ENCODE peak calls at places on chromosomes 7 and 10, in five cellular contexts. W, Q, S, Y and A are unnamed samples.

GRCh38 chr7:93150200-93150835 is 2.1 kb upstream of the SAMD9L start:
- DNase-seq in W (no peak), Q (no peak), S (no peak), Y (no peak), A (no peak)

GRCh38 chr10:90461437-90462155 is 396.2 kb downstream of the HTR7 start:
- DNase-seq in W (no peak), Q (no peak), S (no peak), Y (no peak), A (no peak)

GRCh38 chr10:18822156-18822555 is 162.9 kb downstream of the ARL5B start:
- DNase-seq in W (no peak), Q (peak; percentile 1), S (no peak), Y (no peak), A (no peak)

GRCh38 chr7:32335107-32335506 is 155.1 kb downstream of the LSM5 start:
- DNase-seq in W (no peak), Q (no peak), S (no peak), Y (no peak), A (no peak)

GRCh38 chr7:131145026-131145425 is 182.7 kb upstream of the MKLN1 start:
- DNase-seq in W (no peak), Q (no peak), S (no peak), Y (no peak), A (no peak)

GRCh38 chr10:95767884-95768556 is 12.1 kb downstream of the ENTPD1 start:
- DNase-seq in W (peak; percentile 58), Q (no peak), S (no peak), Y (no peak), A (no peak)

GRCh38 chr7:25805027-25805687 is 346.8 kb upstream of the NFE2L3 start:
- DNase-seq in W (no peak), Q (no peak), S (no peak), Y (no peak), A (no peak)

GRCh38 chr10:78829570-78829969 is 239.2 kb upstream of the ZMIZ1 start:
- DNase-seq in W (no peak), Q (no peak), S (no peak), Y (no peak), A (no peak)

GRCh38 chr7:125485223-125485622 is 555.6 kb upstream of the POT1 start:
- DNase-seq in W (no peak), Q (no peak), S (no peak), Y (no peak), A (no peak)

GRCh38 chr10:34739915-34740314 is 75.2 kb downstream of the PARD3 start:
- DNase-seq in W (peak; percentile 64), Q (no peak), S (no peak), Y (no peak), A (no peak)

GRCh38 chr10:12511651-12512050 is 162.3 kb downstream of the CAMK1D start:
- DNase-seq in W (no peak), Q (no peak), S (no peak), Y (no peak), A (no peak)

GRCh38 chr7:69335331-69335730 is 262.9 kb upstream of the AUTS2 start:
- DNase-seq in W (no peak), Q (no peak), S (no peak), Y (no peak), A (no peak)

GRCh38 chr10:71712572-71713134 is 6.9 kb downstream of the C10orf105 start:
- DNase-seq in W (no peak), Q (no peak), S (no peak), Y (no peak), A (no peak)

GRCh38 chr10:78541528-78542470 is 508.1 kb downstream of the RPS24 start:
- DNase-seq in W (no peak), Q (no peak), S (no peak), Y (no peak), A (no peak)

GRCh38 chr7:96407427-96407826 is 85.5 kb upstream of the SLC25A13 start:
- DNase-seq in W (no peak), Q (no peak), S (no peak), Y (no peak), A (no peak)

GRCh38 chr10:13701157-13701919 is 114.6 kb downstream of the PRPF18 start:
- DNase-seq in W (peak; percentile 50), Q (no peak), S (no peak), Y (no peak), A (no peak)

GRCh38 chr7:51123322-51124021 is 193.1 kb downstream of the COBL start:
- DNase-seq in W (peak; percentile 67), Q (no peak), S (peak; percentile 84), Y (no peak), A (peak; percentile 80)

GRCh38 chr7:97868314-97868713 is 3.9 kb downstream of the ASNS start:
- DNase-seq in W (no peak), Q (no peak), S (no peak), Y (no peak), A (no peak)

GRCh38 chr7:57641521-57642067 is 191.6 kb downstream of the ZNF716 start:
- DNase-seq in W (no peak), Q (no peak), S (no peak), Y (no peak), A (no peak)